ENCODE peak calls at places on chromosomes 11 and 22, in six cellular contexts. C, N, S, V, F and A are unnamed samples.

GRCh38 chr11:93089474-93090102 is 108.2 kb downstream of the SLC36A4 start:
- DNase-seq in C (no peak), N (peak; percentile 84), S (peak; percentile 16), V (peak; percentile 62), F (no peak), A (no peak)

GRCh38 chr11:118928870-118929495 is 3.3 kb upstream of the BCL9L start:
- DNase-seq in C (no peak), N (peak; percentile 62), S (peak; percentile 78), V (no peak), F (peak; percentile 78), A (peak; percentile 69)

GRCh38 chr11:23554002-23554401 is 693.7 kb upstream of the CCDC179 start:
- DNase-seq in C (no peak), N (no peak), S (no peak), V (no peak), F (no peak), A (no peak)

GRCh38 chr11:61480936-61481335 is 27.6 kb upstream of the LRRC10B start:
- DNase-seq in C (no peak), N (no peak), S (no peak), V (peak; percentile 97), F (peak; percentile 48), A (no peak)

GRCh38 chr22:50119768-50120251 is 30.0 kb downstream of the MOV10L1 start:
- DNase-seq in C (no peak), N (no peak), S (no peak), V (no peak), F (peak; percentile 15), A (no peak)

GRCh38 chr11:122516686-122517085 is 138.8 kb upstream of the UBASH3B start:
- DNase-seq in C (no peak), N (no peak), S (no peak), V (no peak), F (no peak), A (no peak)

GRCh38 chr22:17087176-17088131 is 2.7 kb downstream of the IL17RA start:
- DNase-seq in C (peak; percentile 42), N (no peak), S (no peak), V (no peak), F (no peak), A (no peak)

GRCh38 chr11:19903620-19904069 is 191.0 kb downstream of the NAV2 start:
- DNase-seq in C (no peak), N (peak; percentile 53), S (peak; percentile 83), V (peak; percentile 88), F (peak; percentile 72), A (peak; percentile 54)

GRCh38 chr22:40654522-40655167 is 18.1 kb upstream of the MRTFA start:
- DNase-seq in C (no peak), N (peak; percentile 8), S (peak; percentile 80), V (no peak), F (peak; percentile 77), A (peak; percentile 68)

GRCh38 chr11:46100670-46101069 is 20.6 kb downstream of the PHF21A start:
- DNase-seq in C (no peak), N (no peak), S (no peak), V (no peak), F (no peak), A (no peak)

GRCh38 chr22:36191106-36191836 is 10.3 kb downstream of the APOL4 start:
- DNase-seq in C (no peak), N (no peak), S (peak; percentile 85), V (no peak), F (peak; percentile 85), A (peak; percentile 84)

GRCh38 chr11:110087820-110088534 is 5.2 kb upstream of the ZC3H12C start:
- DNase-seq in C (no peak), N (no peak), S (no peak), V (no peak), F (no peak), A (no peak)

GRCh38 chr22:49592780-49593501 is 234.7 kb downstream of the BRD1 start:
- DNase-seq in C (no peak), N (no peak), S (no peak), V (no peak), F (no peak), A (no peak)

GRCh38 chr22:21022955-21023614 is 8.1 kb downstream of the P2RX6 start:
- DNase-seq in C (no peak), N (no peak), S (no peak), V (no peak), F (no peak), A (no peak)

GRCh38 chr22:27718186-27719032 is 83.1 kb downstream of the MN1 start:
- DNase-seq in C (no peak), N (no peak), S (peak; percentile 87), V (no peak), F (peak; percentile 79), A (peak; percentile 70)

GRCh38 chr11:76239483-76240142 is 33.3 kb upstream of the WNT11 start:
- DNase-seq in C (no peak), N (no peak), S (no peak), V (no peak), F (no peak), A (peak; percentile 10)

GRCh38 chr11:36500315-36500721 is 9.8 kb downstream of the TRAF6 start:
- DNase-seq in C (no peak), N (no peak), S (peak; percentile 70), V (peak; percentile 30), F (peak; percentile 40), A (no peak)

GRCh38 chr22:37552560-37553163 is 7.6 kb upstream of the CDC42EP1 start:
- DNase-seq in C (no peak), N (no peak), S (no peak), V (peak; percentile 94), F (peak; percentile 82), A (peak; percentile 71)

GRCh38 chr11:8913961-8914660 is 3.1 kb downstream of the AKIP1 start:
- DNase-seq in C (no peak), N (no peak), S (peak; percentile 43), V (peak; percentile 64), F (peak; percentile 28), A (no peak)

GRCh38 chr22:36386900-36387663 is 685 bp downstream of the MYH9 start:
- DNase-seq in C (no peak), N (no peak), S (peak; percentile 71), V (peak; percentile 50), F (peak; percentile 67), A (peak; percentile 81)

GRCh38 chr11:17257200-17257599 is 19.3 kb upstream of the NUCB2 start:
- DNase-seq in C (no peak), N (no peak), S (no peak), V (no peak), F (no peak), A (no peak)

GRCh38 chr11:83521647-83522596 is 235.8 kb upstream of the CCDC90B start:
- DNase-seq in C (no peak), N (no peak), S (no peak), V (peak; percentile 57), F (no peak), A (no peak)

GRCh38 chr11:63829823-63830489 is 9.0 kb upstream of the MARK2 start:
- DNase-seq in C (no peak), N (no peak), S (no peak), V (peak; percentile 68), F (no peak), A (no peak)

GRCh38 chr11:124884340-124884739 is 13.3 kb downstream of the ROBO4 start:
- DNase-seq in C (no peak), N (no peak), S (no peak), V (no peak), F (no peak), A (no peak)

GRCh38 chr22:21009638-21010425 is 5.1 kb upstream of the P2RX6 start:
- DNase-seq in C (no peak), N (no peak), S (no peak), V (peak; percentile 88), F (peak; percentile 35), A (no peak)

GRCh38 chr22:50684501-50684900 is 11.9 kb downstream of the SHANK3 start:
- DNase-seq in C (no peak), N (no peak), S (no peak), V (no peak), F (no peak), A (no peak)

DNA sequence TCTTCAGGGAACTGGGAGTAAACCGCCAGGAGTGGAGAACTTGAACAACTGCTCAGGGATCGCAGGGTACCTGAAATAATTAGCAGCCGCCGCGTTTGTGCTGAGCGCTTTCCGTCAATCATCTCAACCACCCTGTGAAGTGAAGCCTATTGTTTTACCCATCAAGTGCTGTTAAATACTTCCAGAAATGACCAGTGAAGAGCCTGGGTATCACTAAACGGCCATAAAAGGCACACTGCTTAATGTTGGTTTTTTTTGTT is 1.1 kb downstream of the CD59 start:
- DNase-seq in C (no peak), N (no peak), S (no peak), V (peak; percentile 36), F (no peak), A (no peak)
- H3K4me1 ChIP-seq in C (peaks cover 9% of the 10 kb centered on the region), N (peaks cover 11% of the 10 kb centered on the region), S (peaks cover 52% of the 10 kb centered on the region), V (peaks cover 12% of the 10 kb centered on the region), F (peaks cover 24% of the 10 kb centered on the region), A (peaks cover 76% of the 10 kb centered on the region)

GRCh38 chr11:128471138-128471661 is 116.2 kb downstream of the ETS1 start:
- DNase-seq in C (no peak), N (no peak), S (no peak), V (no peak), F (no peak), A (no peak)

GRCh38 chr11:128474036-128474874 is 113.1 kb downstream of the ETS1 start:
- DNase-seq in C (no peak), N (no peak), S (no peak), V (peak; percentile 54), F (no peak), A (no peak)

GRCh38 chr11:128476031-128476430 is 111.3 kb downstream of the ETS1 start:
- DNase-seq in C (no peak), N (no peak), S (no peak), V (no peak), F (no peak), A (no peak)

GRCh38 chr11:128472128-128473110 is 114.9 kb downstream of the ETS1 start:
- DNase-seq in C (peak; percentile 43), N (no peak), S (no peak), V (no peak), F (no peak), A (no peak)

GRCh38 chr11:128473631-128474030 is 113.7 kb downstream of the ETS1 start:
- DNase-seq in C (no peak), N (no peak), S (no peak), V (no peak), F (no peak), A (no peak)
- H3K4me1 ChIP-seq in C (peaks cover 90% of the 10 kb centered on the region), N (no peaks in the 10 kb centered on the region), S (peaks cover 27% of the 10 kb centered on the region), V (peaks cover 19% of the 10 kb centered on the region), F (peaks cover 83% of the 10 kb centered on the region), A (peaks cover 98% of the 10 kb centered on the region)

GRCh38 chr11:861105-861479 is 18.4 kb downstream of the TSPAN4 start:
- DNase-seq in C (no peak), N (no peak), S (no peak), V (no peak), F (no peak), A (no peak)

GRCh38 chr11:860238-861104 is 17.8 kb downstream of the TSPAN4 start:
- DNase-seq in C (no peak), N (no peak), S (no peak), V (no peak), F (no peak), A (no peak)

GRCh38 chr11:858053-858992 is 15.7 kb downstream of the TSPAN4 start:
- DNase-seq in C (no peak), N (no peak), S (no peak), V (no peak), F (no peak), A (no peak)

GRCh38 chr11:859394-860131 is 16.9 kb downstream of the TSPAN4 start:
- DNase-seq in C (no peak), N (no peak), S (peak; percentile 76), V (no peak), F (peak; percentile 79), A (peak; percentile 81)

GRCh38 chr11:858993-859339 is 16.3 kb downstream of the TSPAN4 start:
- DNase-seq in C (no peak), N (no peak), S (no peak), V (no peak), F (no peak), A (no peak)
- H3K4me1 ChIP-seq in C (no peaks in the 10 kb centered on the region), N (peaks cover 22% of the 10 kb centered on the region), S (peaks cover 19% of the 10 kb centered on the region), V (peaks cover 34% of the 10 kb centered on the region), F (peaks cover 35% of the 10 kb centered on the region), A (peaks cover 65% of the 10 kb centered on the region)

GRCh38 chr22:39463931-39464390 is 7.1 kb downstream of the MGAT3 start:
- DNase-seq in C (no peak), N (no peak), S (peak; percentile 46), V (no peak), F (peak; percentile 43), A (no peak)
- H3K4me1 ChIP-seq in C (no peaks in the 10 kb centered on the region), N (no peaks in the 10 kb centered on the region), S (peaks cover 6% of the 10 kb centered on the region), V (peaks cover 7% of the 10 kb centered on the region), F (peaks cover 43% of the 10 kb centered on the region), A (peaks cover 77% of the 10 kb centered on the region)